ENCODE peak calls at places on chromosomes 1 and 21, in four cellular contexts. P is ovary, X is aorta, O is IMR-90. V is an unnamed sample. For H3K4me1, the result is how much of the 10 kb centered on the place peaks cover.

GRCh38 chr1:46300673-46301405 is 2.6 kb downstream of the LRRC41 start:
- DNase-seq in P (no peak), X (no peak), O (peak), V (no peak)

GRCh38 chr1:16975211-16975610 is 5.2 kb downstream of the MFAP2 start:
- DNase-seq in P (no peak), X (no peak), O (no peak), V (no peak)

GRCh38 chr1:205748398-205749093 is 1.4 kb downstream of the NUCKS1 start:
- DNase-seq in P (no peak), X (no peak), O (peak), V (no peak)

GRCh38 chr21:14923468-14923867 is 141.3 kb downstream of the NRIP1 start:
- DNase-seq in P (no peak), X (no peak), O (peak), V (no peak)

GRCh38 chr21:46081022-46081861 is 16.7 kb upstream of the COL6A2 start:
- DNase-seq in P (peak), X (peak), O (no peak), V (no peak)

GRCh38 chr1:111219466-111220286 is 7.8 kb upstream of the CHI3L2 start:
- DNase-seq in P (no peak), X (no peak), O (no peak), V (no peak)

GRCh38 chr21:28213221-28213620 is 779.5 kb downstream of the LTN1 start:
- DNase-seq in P (no peak), X (no peak), O (no peak), V (no peak)

GRCh38 chr21:38236232-38236631 is 20.6 kb upstream of the KCNJ15 start:
- DNase-seq in P (no peak), X (no peak), O (no peak), V (no peak)

GRCh38 chr1:150148834-150149489 is 754 bp upstream of the PLEKHO1 start:
- DNase-seq in P (no peak), X (no peak), O (no peak), V (no peak)

GRCh38 chr1:9992910-9993309 is 4.1 kb upstream of the RBP7 start:
- DNase-seq in P (no peak), X (no peak), O (no peak), V (no peak)

GRCh38 chr21:17925900-17926299 is 106.7 kb upstream of the C21orf91 start:
- DNase-seq in P (no peak), X (no peak), O (peak), V (no peak)

GRCh38 chr1:86703696-86704455 is 500 bp upstream of the SH3GLB1 start:
- DNase-seq in P (no peak), X (no peak), O (no peak), V (peak)

GRCh38 chr1:109649380-109649987 is 6.4 kb upstream of the GSTM4 start:
- DNase-seq in P (peak), X (no peak), O (peak), V (no peak)

GRCh38 chr1:7388488-7389185 is 382.5 kb upstream of the VAMP3 start:
- DNase-seq in P (peak), X (peak), O (peak), V (no peak)

GRCh38 chr1:154423303-154423987 is 18.3 kb downstream of the IL6R start:
- DNase-seq in P (no peak), X (peak), O (peak), V (no peak)

GRCh38 chr21:38170705-38171682 is 85.8 kb upstream of the KCNJ15 start:
- DNase-seq in P (no peak), X (no peak), O (peak), V (no peak)

GRCh38 chr1:6294080-6294867 is 33.4 kb upstream of the GPR153 start:
- DNase-seq in P (no peak), X (no peak), O (no peak), V (no peak)

GRCh38 chr1:168966217-168966616 is 140.3 kb upstream of the ATP1B1 start:
- DNase-seq in P (no peak), X (no peak), O (no peak), V (no peak)

GRCh38 chr1:248622491-248623106 is 12.3 kb downstream of the OR2T11 start:
- DNase-seq in P (no peak), X (no peak), O (peak), V (peak)

GRCh38 chr1:11439051-11439450 is 39.9 kb upstream of the DISP3 start:
- DNase-seq in P (no peak), X (no peak), O (no peak), V (no peak)

GRCh38 chr1:218711884-218712674 is 366.9 kb downstream of the TGFB2 start:
- DNase-seq in P (no peak), X (no peak), O (peak), V (no peak)

GRCh38 chr1:246651012-246651411 is 73.2 kb upstream of the SCCPDH start:
- DNase-seq in P (no peak), X (no peak), O (no peak), V (no peak)

GRCh38 chr1:222761171-222761570 is 24.2 kb downstream of the FAM177B start:
- DNase-seq in P (no peak), X (no peak), O (no peak), V (no peak)

GRCh38 chr21:45381036-45381787 is 23.8 kb upstream of the COL18A1 start:
- DNase-seq in P (peak), X (peak), O (no peak), V (no peak)

GRCh38 chr1:156155760-156156495 is 2.5 kb downstream of the SEMA4A start:
- DNase-seq in P (no peak), X (no peak), O (no peak), V (no peak)
- H3K4me1 ChIP-seq in P (under half), X (under half), O (under half), V (under half)

GRCh38 chr1:28796321-28797213 is 15.4 kb upstream of the OPRD1 start:
- DNase-seq in P (no peak), X (no peak), O (no peak), V (no peak)
- H3K4me3 ChIP-seq in P (no peak), X (no peak), O (no peak), V (no peak)

GRCh38 chr1:2303016-2303775 is 75.1 kb downstream of the SKI start:
- DNase-seq in P (no peak), X (no peak), O (no peak), V (no peak)

GRCh38 chr1:2301607-2302291 is 73.6 kb downstream of the SKI start:
- DNase-seq in P (no peak), X (no peak), O (no peak), V (no peak)

GRCh38 chr1:2300851-2301606 is 72.9 kb downstream of the SKI start:
- DNase-seq in P (no peak), X (peak), O (peak), V (peak)

GRCh38 chr1:2303781-2304180 is 75.7 kb downstream of the SKI start:
- DNase-seq in P (no peak), X (no peak), O (no peak), V (no peak)

GRCh38 chr1:2302292-2302925 is 74.3 kb downstream of the SKI start:
- DNase-seq in P (no peak), X (no peak), O (no peak), V (no peak)
- H3K4me1 ChIP-seq in P (under half), X (under half), O (under half), V (under half)

DNA sequence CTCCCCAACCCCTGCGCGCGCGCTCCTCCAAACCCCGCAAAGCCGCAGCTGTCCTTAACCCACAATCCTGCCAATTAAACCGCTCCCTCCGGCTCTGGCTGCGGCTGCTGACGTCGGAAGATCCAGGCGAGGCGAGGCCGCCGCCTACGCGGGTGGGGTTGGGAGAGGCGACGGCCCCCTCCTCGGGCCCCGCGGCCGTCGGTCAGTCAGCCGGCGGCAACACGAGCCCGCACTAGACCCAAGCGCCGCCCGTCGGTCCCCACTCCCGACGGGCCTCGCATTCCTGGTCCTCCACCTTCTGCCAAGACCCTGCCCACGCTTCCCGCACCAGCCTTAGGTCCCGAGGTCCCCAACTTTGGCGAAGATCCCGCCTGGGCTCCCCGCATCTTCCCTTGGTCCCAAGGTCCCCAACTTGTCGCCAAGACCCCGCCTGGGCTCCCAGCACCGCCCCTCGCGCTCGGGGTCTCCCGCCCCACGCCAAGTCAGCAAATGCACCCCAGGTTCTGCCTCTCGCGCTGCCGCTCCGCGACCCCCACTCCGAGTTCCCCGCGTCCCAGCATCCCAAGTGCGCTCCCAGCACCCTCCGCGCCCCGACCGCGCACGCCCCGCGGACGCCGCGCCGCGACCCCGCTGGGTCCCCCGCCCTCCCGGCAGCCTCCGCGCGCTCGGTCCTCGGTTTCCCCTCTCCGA is 75.5 kb downstream of the VWA5B1 start:
- DNase-seq in P (no peak), X (no peak), O (peak), V (no peak)
- H3K4me3 ChIP-seq in P (no peak), X (no peak), O (peak), V (no peak)

DNA sequence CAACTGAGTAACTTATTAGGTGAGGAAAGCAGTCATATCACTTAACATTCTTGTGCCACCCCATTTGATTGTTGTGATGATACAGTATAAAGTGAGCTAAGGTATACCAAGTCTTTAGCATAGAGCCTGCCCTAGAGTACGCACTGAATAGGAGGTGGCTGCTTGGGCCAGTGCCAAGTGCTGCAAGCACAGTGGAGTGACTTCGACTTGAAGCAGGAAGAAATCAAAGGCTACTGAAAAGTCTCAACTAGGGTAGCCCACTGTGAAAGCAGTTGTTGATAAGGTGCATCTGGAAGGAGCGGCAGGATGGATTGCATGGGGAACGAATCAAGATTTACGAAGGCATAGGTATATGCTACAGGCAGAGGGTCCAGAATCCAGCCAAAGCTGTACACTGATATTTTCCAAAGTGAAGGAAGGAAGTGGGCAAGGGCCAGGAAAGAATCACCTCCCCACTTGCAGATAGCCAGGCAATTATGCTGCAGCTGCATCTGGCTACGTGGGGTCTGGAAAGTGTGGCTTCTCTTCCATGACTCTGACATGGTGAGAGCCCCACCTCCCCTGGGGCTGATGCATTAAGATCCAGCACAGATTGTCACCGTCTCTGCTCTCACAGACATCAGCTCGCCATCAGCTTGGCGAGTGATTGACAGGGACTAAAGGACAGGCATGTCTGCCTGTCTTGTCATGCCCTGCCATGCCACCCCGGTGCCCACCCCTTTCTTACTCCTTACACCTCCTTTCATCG is 287.0 kb upstream of the PLXNA2 start:
- DNase-seq in P (no peak), X (no peak), O (no peak), V (no peak)
- H3K4me1 ChIP-seq in P (under half), X (under half), O (under half), V (under half)

GRCh38 chr1:166165661-166166399 is 971 bp downstream of the FAM78B start:
- DNase-seq in P (peak), X (no peak), O (no peak), V (no peak)

GRCh38 chr1:166166701-166167394 is at the start of gene FAM78B:
- DNase-seq in P (peak), X (peak), O (peak), V (peak)

GRCh38 chr1:166164995-166165660 is 1.7 kb downstream of the FAM78B start:
- DNase-seq in P (peak), X (peak), O (peak), V (no peak)

GRCh38 chr1:166166400-166166699 is 451 bp downstream of the FAM78B start:
- DNase-seq in P (no peak), X (no peak), O (no peak), V (no peak)

DNA sequence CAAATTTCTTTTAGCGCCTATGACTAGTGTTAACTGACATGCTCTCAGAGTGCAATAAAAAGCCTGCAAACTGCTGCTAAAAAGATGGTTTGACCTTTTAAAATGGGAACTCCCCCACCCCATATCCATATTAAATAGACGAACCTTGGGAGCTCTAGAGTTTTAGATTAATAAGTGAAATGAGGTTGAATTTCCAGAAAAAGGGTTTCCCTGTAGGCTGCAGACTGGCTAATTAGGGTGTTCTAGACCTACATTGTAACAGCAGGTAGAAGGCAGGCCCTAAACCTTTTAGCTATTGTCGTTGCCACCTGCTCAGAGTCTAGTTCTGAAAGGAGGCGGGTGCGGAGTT is 2.2 kb downstream of the FAM78B start:
- DNase-seq in P (no peak), X (no peak), O (no peak), V (no peak)
- H3K4me3 ChIP-seq in P (peak), X (no peak), O (no peak), V (no peak)

DNA sequence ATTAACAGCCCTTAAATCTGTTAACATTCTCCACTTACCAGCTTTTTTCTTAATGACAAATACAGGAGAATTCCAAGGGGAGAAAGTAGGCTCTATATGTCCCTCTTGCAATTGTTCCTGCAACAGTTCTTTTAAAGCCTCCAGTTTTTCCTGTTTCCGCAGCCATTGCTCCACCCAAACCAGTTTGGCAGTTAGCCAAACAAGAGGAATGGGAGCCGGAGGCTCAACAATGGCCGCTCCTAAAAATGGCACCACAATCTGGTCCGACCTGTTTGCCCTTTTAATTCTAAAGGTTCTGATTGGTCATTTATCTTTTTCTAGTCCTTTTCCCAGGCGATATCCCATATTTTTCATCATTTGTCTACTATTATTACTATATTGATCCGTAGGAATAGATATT is 14.0 kb upstream of the L1TD1 start:
- DNase-seq in P (no peak), X (no peak), O (no peak), V (no peak)
- H3K4me1 ChIP-seq in P (under half), X (under half), O (under half), V (under half)

GRCh38 chr1:54798769-54799641 is 2.1 kb downstream of the TTC22 start:
- DNase-seq in P (peak), X (no peak), O (peak), V (peak)
- H3K4me3 ChIP-seq in P (no peak), X (no peak), O (no peak), V (peak)

DNA sequence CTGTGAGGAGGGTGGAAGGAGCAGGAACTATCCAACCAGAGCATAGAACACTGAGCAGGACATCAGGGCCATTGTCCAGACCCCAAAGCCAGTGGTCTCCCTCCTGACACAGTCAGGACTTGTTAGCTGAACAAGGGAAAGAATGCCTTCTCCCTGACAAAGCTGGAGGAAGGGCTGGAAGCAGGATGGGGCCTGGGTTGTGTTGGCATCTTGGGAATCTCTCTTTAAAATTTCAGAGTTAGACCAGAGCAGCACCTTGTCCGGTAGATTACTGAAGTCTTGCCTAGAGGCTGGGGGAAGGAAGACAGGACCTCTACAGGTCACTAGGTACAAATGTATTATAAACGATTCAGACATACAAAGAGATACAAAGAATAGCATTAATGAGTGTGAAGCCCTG is 35.0 kb upstream of the ATP2B4 start:
- DNase-seq in P (no peak), X (no peak), O (no peak), V (no peak)
- H3K4me1 ChIP-seq in P (under half), X (under half), O (under half), V (under half)

GRCh38 chr1:190478193-190479007 is 736 bp upstream of the BRINP3 start:
- DNase-seq in P (peak), X (no peak), O (peak), V (no peak)

GRCh38 chr1:190474010-190474409 is 3.7 kb downstream of the BRINP3 start:
- DNase-seq in P (no peak), X (no peak), O (no peak), V (no peak)

GRCh38 chr1:190474587-190475305 is 2.9 kb downstream of the BRINP3 start:
- DNase-seq in P (no peak), X (no peak), O (peak), V (no peak)

GRCh38 chr1:190477687-190478192 is at the start of gene BRINP3:
- DNase-seq in P (no peak), X (no peak), O (peak), V (no peak)

DNA sequence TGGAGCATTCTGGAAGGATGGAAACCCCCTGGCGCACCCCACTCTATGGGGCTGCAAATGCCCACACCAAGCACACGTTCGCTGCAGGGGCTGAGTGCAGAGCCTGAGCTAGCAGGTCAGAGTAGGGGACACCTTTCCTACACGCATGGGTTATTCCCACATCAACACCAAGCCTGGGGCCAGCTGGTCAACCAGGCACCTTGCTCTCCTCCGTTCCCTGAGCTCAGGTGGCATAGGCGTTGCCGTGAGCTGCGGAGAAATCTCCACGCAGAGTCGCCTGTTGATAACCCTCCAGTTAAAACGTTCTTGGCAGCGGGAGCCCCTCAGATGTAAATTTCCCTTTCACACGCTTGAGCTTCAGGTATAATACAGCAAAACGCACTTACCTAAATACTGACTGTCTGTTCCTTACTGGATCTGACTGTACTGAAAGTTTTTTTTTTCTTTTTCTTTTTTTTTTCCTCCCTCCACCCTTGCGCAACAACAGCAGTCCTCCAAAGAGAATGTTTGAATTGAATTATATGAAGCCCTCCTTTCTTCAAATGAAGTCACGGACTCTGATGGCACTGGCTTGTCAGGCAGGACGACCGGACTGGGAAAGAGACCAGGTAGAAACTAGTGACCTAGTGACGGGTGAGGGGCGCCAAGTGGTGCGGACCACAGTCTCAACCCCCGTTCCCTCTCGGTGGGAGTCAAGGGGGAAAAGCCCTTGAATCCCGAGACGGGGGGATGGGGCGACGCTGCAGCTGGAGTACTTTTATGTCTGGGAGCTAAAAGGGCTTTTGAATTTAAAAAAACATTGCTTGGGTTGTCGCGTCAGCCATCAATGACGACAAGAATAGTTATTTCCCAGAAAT is 2.0 kb downstream of the BRINP3 start:
- DNase-seq in P (no peak), X (no peak), O (peak), V (no peak)
- H3K4me3 ChIP-seq in P (peak), X (no peak), O (peak), V (no peak)

V was measured in CD4-positive, CD25-positive, alpha-beta regulatory T cell.